ENCODE peak calls at places on chromosomes 11 and 22, in nine cellular contexts. One of them, this sample, is unnamed. For H3K9me3, the result is how much of the 10 kb centered on the place peaks cover.

GRCh38 chr22:44758354-44758969 is 6.1 kb downstream of the ARHGAP8 start:
- DNase-seq in naive thymus-derived CD4-positive, alpha-beta T cell: no peak
- DNase-seq in CD8-positive, alpha-beta T cell: no peak
- DNase-seq in psoas muscle: no peak
- DNase-seq in stomach: no peak
- DNase-seq in endodermal cell: no peak
- DNase-seq in cardiac muscle cell: no peak
- DNase-seq in CD8-positive, alpha-beta memory T cell: no peak
- DNase-seq in left lung: no peak
- DNase-seq in this sample: no peak

GRCh38 chr11:129451524-129451923 is 75.9 kb downstream of the BARX2 start:
- DNase-seq in cardiac muscle cell: peak
- DNase-seq in endodermal cell: no peak
- DNase-seq in CD8-positive, alpha-beta memory T cell: no peak
- DNase-seq in stomach: no peak
- DNase-seq in naive thymus-derived CD4-positive, alpha-beta T cell: no peak
- DNase-seq in CD8-positive, alpha-beta T cell: no peak
- DNase-seq in psoas muscle: no peak
- DNase-seq in left lung: no peak
- DNase-seq in this sample: no peak

GRCh38 chr11:131658414-131658813 is 288.0 kb downstream of the NTM start:
- DNase-seq in left lung: no peak
- DNase-seq in naive thymus-derived CD4-positive, alpha-beta T cell: no peak
- DNase-seq in psoas muscle: no peak
- DNase-seq in stomach: no peak
- DNase-seq in cardiac muscle cell: no peak
- DNase-seq in CD8-positive, alpha-beta T cell: no peak
- DNase-seq in endodermal cell: peak
- DNase-seq in CD8-positive, alpha-beta memory T cell: no peak
- DNase-seq in this sample: no peak

GRCh38 chr11:26583550-26583949 is 11.5 kb upstream of the MUC15 start:
- DNase-seq in left lung: no peak
- DNase-seq in endodermal cell: no peak
- DNase-seq in CD8-positive, alpha-beta memory T cell: no peak
- DNase-seq in cardiac muscle cell: peak
- DNase-seq in naive thymus-derived CD4-positive, alpha-beta T cell: no peak
- DNase-seq in psoas muscle: no peak
- DNase-seq in CD8-positive, alpha-beta T cell: no peak
- DNase-seq in stomach: no peak
- DNase-seq in this sample: no peak

GRCh38 chr22:45863981-45864751 is 112.8 kb downstream of the WNT7B start:
- DNase-seq in endodermal cell: peak
- DNase-seq in CD8-positive, alpha-beta memory T cell: peak
- DNase-seq in left lung: peak
- DNase-seq in cardiac muscle cell: peak
- DNase-seq in stomach: peak
- DNase-seq in CD8-positive, alpha-beta T cell: peak
- DNase-seq in naive thymus-derived CD4-positive, alpha-beta T cell: peak
- DNase-seq in psoas muscle: peak
- DNase-seq in this sample: peak

GRCh38 chr11:34114014-34114413 is 8.6 kb downstream of the NAT10 start:
- DNase-seq in naive thymus-derived CD4-positive, alpha-beta T cell: no peak
- DNase-seq in endodermal cell: no peak
- DNase-seq in left lung: no peak
- DNase-seq in CD8-positive, alpha-beta memory T cell: no peak
- DNase-seq in stomach: no peak
- DNase-seq in psoas muscle: no peak
- DNase-seq in CD8-positive, alpha-beta T cell: no peak
- DNase-seq in cardiac muscle cell: no peak
- DNase-seq in this sample: no peak

GRCh38 chr22:17633217-17633997 is 4.9 kb upstream of the ATP6V1E1 start:
- DNase-seq in stomach: no peak
- DNase-seq in naive thymus-derived CD4-positive, alpha-beta T cell: no peak
- DNase-seq in cardiac muscle cell: no peak
- DNase-seq in CD8-positive, alpha-beta T cell: no peak
- DNase-seq in psoas muscle: no peak
- DNase-seq in left lung: no peak
- DNase-seq in CD8-positive, alpha-beta memory T cell: no peak
- DNase-seq in endodermal cell: peak
- DNase-seq in this sample: no peak

GRCh38 chr11:108115495-108116140 is 5.7 kb upstream of the ACAT1 start:
- DNase-seq in endodermal cell: peak
- DNase-seq in psoas muscle: peak
- DNase-seq in naive thymus-derived CD4-positive, alpha-beta T cell: no peak
- DNase-seq in stomach: peak
- DNase-seq in left lung: no peak
- DNase-seq in CD8-positive, alpha-beta T cell: no peak
- DNase-seq in CD8-positive, alpha-beta memory T cell: no peak
- DNase-seq in cardiac muscle cell: peak
- DNase-seq in this sample: no peak

GRCh38 chr11:67013511-67014045 is 9.4 kb upstream of the SYT12 start:
- DNase-seq in CD8-positive, alpha-beta memory T cell: no peak
- DNase-seq in left lung: no peak
- DNase-seq in endodermal cell: no peak
- DNase-seq in stomach: no peak
- DNase-seq in psoas muscle: no peak
- DNase-seq in naive thymus-derived CD4-positive, alpha-beta T cell: no peak
- DNase-seq in cardiac muscle cell: no peak
- DNase-seq in CD8-positive, alpha-beta T cell: no peak
- DNase-seq in this sample: no peak

GRCh38 chr11:78216021-78216420 is 27.3 kb downstream of the USP35 start:
- DNase-seq in endodermal cell: peak
- DNase-seq in psoas muscle: no peak
- DNase-seq in stomach: no peak
- DNase-seq in naive thymus-derived CD4-positive, alpha-beta T cell: no peak
- DNase-seq in cardiac muscle cell: no peak
- DNase-seq in left lung: no peak
- DNase-seq in CD8-positive, alpha-beta T cell: no peak
- DNase-seq in CD8-positive, alpha-beta memory T cell: no peak
- DNase-seq in this sample: no peak

GRCh38 chr11:95363710-95364109 is 132.7 kb upstream of the SESN3 start:
- DNase-seq in endodermal cell: peak
- DNase-seq in CD8-positive, alpha-beta memory T cell: no peak
- DNase-seq in left lung: no peak
- DNase-seq in CD8-positive, alpha-beta T cell: no peak
- DNase-seq in psoas muscle: no peak
- DNase-seq in stomach: no peak
- DNase-seq in cardiac muscle cell: peak
- DNase-seq in naive thymus-derived CD4-positive, alpha-beta T cell: no peak
- DNase-seq in this sample: no peak

GRCh38 chr11:130216221-130216550 is 56.6 kb downstream of the ST14 start:
- DNase-seq in stomach: peak
- DNase-seq in cardiac muscle cell: no peak
- DNase-seq in naive thymus-derived CD4-positive, alpha-beta T cell: no peak
- DNase-seq in CD8-positive, alpha-beta T cell: no peak
- DNase-seq in psoas muscle: no peak
- DNase-seq in CD8-positive, alpha-beta memory T cell: no peak
- DNase-seq in left lung: no peak
- DNase-seq in endodermal cell: no peak
- DNase-seq in this sample: no peak

GRCh38 chr11:2202071-2202899 is 30.7 kb upstream of the TH start:
- DNase-seq in naive thymus-derived CD4-positive, alpha-beta T cell: no peak
- DNase-seq in stomach: peak
- DNase-seq in endodermal cell: no peak
- DNase-seq in left lung: peak
- DNase-seq in cardiac muscle cell: no peak
- DNase-seq in psoas muscle: peak
- DNase-seq in CD8-positive, alpha-beta T cell: no peak
- DNase-seq in CD8-positive, alpha-beta memory T cell: no peak
- DNase-seq in this sample: no peak

GRCh38 chr11:6269994-6270393 is 10.4 kb downstream of the CCKBR start:
- DNase-seq in endodermal cell: peak
- DNase-seq in stomach: no peak
- DNase-seq in psoas muscle: no peak
- DNase-seq in CD8-positive, alpha-beta T cell: no peak
- DNase-seq in naive thymus-derived CD4-positive, alpha-beta T cell: no peak
- DNase-seq in left lung: peak
- DNase-seq in cardiac muscle cell: no peak
- DNase-seq in CD8-positive, alpha-beta memory T cell: no peak
- DNase-seq in this sample: no peak

GRCh38 chr22:24146190-24146616 is 35.1 kb upstream of the SUSD2 start:
- DNase-seq in psoas muscle: peak
- DNase-seq in CD8-positive, alpha-beta memory T cell: peak
- DNase-seq in left lung: peak
- DNase-seq in CD8-positive, alpha-beta T cell: peak
- DNase-seq in naive thymus-derived CD4-positive, alpha-beta T cell: peak
- DNase-seq in cardiac muscle cell: peak
- DNase-seq in stomach: peak
- DNase-seq in endodermal cell: peak
- DNase-seq in this sample: no peak

GRCh38 chr11:104033561-104033960 is 2.9 kb upstream of the DDI1 start:
- DNase-seq in CD8-positive, alpha-beta memory T cell: no peak
- DNase-seq in cardiac muscle cell: no peak
- DNase-seq in left lung: no peak
- DNase-seq in psoas muscle: no peak
- DNase-seq in CD8-positive, alpha-beta T cell: no peak
- DNase-seq in endodermal cell: no peak
- DNase-seq in naive thymus-derived CD4-positive, alpha-beta T cell: no peak
- DNase-seq in stomach: no peak
- DNase-seq in this sample: no peak

GRCh38 chr11:23423656-23424055 is 563.4 kb upstream of the CCDC179 start:
- DNase-seq in naive thymus-derived CD4-positive, alpha-beta T cell: no peak
- DNase-seq in CD8-positive, alpha-beta memory T cell: no peak
- DNase-seq in CD8-positive, alpha-beta T cell: no peak
- DNase-seq in endodermal cell: no peak
- DNase-seq in left lung: peak
- DNase-seq in psoas muscle: no peak
- DNase-seq in stomach: no peak
- DNase-seq in cardiac muscle cell: no peak
- DNase-seq in this sample: no peak

DNA sequence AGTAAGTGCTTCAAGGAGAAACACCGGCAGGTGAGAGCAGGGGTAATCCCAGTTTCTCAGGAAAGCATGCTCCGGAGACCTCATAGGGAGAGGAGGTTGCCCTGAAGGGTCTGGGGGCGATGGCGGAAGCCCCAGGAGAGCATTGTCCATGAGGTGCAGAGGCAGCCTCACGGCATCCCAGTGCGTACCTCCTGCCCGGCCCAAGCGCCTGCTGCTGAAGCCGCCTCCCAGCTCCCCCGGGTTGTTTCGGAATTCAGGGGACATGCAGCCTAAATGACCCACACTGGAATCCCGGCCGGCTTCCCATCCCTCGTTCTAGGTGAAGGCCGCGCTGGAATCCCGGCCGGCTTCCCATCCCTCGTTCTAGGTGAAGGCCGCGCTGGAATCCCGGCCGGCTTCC is 2.7 kb downstream of the ZBED4 start:
- DNase-seq in CD8-positive, alpha-beta T cell: no peak
- DNase-seq in CD8-positive, alpha-beta memory T cell: no peak
- DNase-seq in cardiac muscle cell: no peak
- DNase-seq in naive thymus-derived CD4-positive, alpha-beta T cell: no peak
- DNase-seq in stomach: no peak
- DNase-seq in endodermal cell: no peak
- DNase-seq in psoas muscle: no peak
- DNase-seq in left lung: no peak
- DNase-seq in this sample: no peak
- H3K9me3 ChIP-seq in CD8-positive, alpha-beta T cell: under half
- H3K9me3 ChIP-seq in CD8-positive, alpha-beta memory T cell: under half
- H3K9me3 ChIP-seq in cardiac muscle cell: under half
- H3K9me3 ChIP-seq in naive thymus-derived CD4-positive, alpha-beta T cell: under half
- H3K9me3 ChIP-seq in stomach: under half
- H3K9me3 ChIP-seq in endodermal cell: under half
- H3K9me3 ChIP-seq in psoas muscle: under half
- H3K9me3 ChIP-seq in left lung: under half
- H3K9me3 ChIP-seq in this sample: under half

GRCh38 chr11:57377098-57377497 is 3.9 kb downstream of the PRG3 start:
- DNase-seq in left lung: no peak
- DNase-seq in naive thymus-derived CD4-positive, alpha-beta T cell: no peak
- DNase-seq in endodermal cell: no peak
- DNase-seq in stomach: no peak
- DNase-seq in psoas muscle: no peak
- DNase-seq in cardiac muscle cell: no peak
- DNase-seq in CD8-positive, alpha-beta memory T cell: no peak
- DNase-seq in CD8-positive, alpha-beta T cell: no peak
- DNase-seq in this sample: no peak
- H3K9me3 ChIP-seq in left lung: under half
- H3K9me3 ChIP-seq in naive thymus-derived CD4-positive, alpha-beta T cell: under half
- H3K9me3 ChIP-seq in endodermal cell: under half
- H3K9me3 ChIP-seq in stomach: under half
- H3K9me3 ChIP-seq in psoas muscle: under half
- H3K9me3 ChIP-seq in cardiac muscle cell: under half
- H3K9me3 ChIP-seq in CD8-positive, alpha-beta memory T cell: under half
- H3K9me3 ChIP-seq in CD8-positive, alpha-beta T cell: under half
- H3K9me3 ChIP-seq in this sample: under half

DNA sequence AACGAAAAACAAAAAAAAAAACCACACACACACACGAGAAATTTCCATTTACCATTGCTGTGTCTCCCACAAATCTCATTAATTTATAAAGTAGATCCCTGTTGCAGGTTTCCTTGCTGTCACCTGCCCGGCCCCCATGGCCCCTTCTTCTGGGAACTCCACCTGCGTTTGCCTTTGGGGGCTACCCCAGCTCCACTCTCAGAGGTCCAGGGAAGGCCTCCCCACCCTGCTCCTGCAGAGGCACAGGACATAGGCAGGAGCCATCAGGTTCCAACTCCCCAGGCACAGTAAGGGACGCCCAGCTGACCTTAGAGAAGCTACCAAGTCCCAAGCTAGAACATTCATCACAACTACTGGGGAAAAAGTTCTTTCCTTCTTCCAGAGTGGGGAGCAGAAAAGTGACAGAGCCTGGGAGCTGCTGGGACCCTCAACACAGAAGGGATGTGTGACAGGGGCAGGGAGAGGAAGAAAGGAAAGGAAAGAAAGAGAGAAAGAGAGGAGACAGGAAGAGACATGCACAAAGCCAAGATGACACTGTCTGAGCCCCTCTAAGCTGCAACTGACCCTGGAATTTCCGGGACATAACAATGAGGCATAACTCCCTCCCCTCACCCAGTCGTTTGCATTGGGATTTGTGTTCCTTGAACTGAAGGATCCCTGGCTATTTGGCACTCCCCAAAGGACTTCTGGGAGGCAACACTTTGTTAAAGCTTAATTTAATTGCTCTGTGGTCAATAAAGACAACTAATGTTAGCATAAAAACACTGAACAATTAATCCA is 175.7 kb downstream of the SHANK2 start:
- DNase-seq in cardiac muscle cell: no peak
- DNase-seq in psoas muscle: no peak
- DNase-seq in CD8-positive, alpha-beta memory T cell: no peak
- DNase-seq in stomach: no peak
- DNase-seq in naive thymus-derived CD4-positive, alpha-beta T cell: no peak
- DNase-seq in endodermal cell: no peak
- DNase-seq in CD8-positive, alpha-beta T cell: no peak
- DNase-seq in left lung: no peak
- DNase-seq in this sample: no peak
- H3K9me3 ChIP-seq in cardiac muscle cell: under half
- H3K9me3 ChIP-seq in psoas muscle: under half
- H3K9me3 ChIP-seq in CD8-positive, alpha-beta memory T cell: under half
- H3K9me3 ChIP-seq in stomach: under half
- H3K9me3 ChIP-seq in naive thymus-derived CD4-positive, alpha-beta T cell: under half
- H3K9me3 ChIP-seq in endodermal cell: under half
- H3K9me3 ChIP-seq in CD8-positive, alpha-beta T cell: under half
- H3K9me3 ChIP-seq in left lung: under half
- H3K9me3 ChIP-seq in this sample: under half

GRCh38 chr11:74860743-74861142 is 88.1 kb downstream of the XRRA1 start:
- DNase-seq in naive thymus-derived CD4-positive, alpha-beta T cell: no peak
- DNase-seq in CD8-positive, alpha-beta memory T cell: no peak
- DNase-seq in cardiac muscle cell: no peak
- DNase-seq in left lung: no peak
- DNase-seq in endodermal cell: no peak
- DNase-seq in CD8-positive, alpha-beta T cell: no peak
- DNase-seq in psoas muscle: no peak
- DNase-seq in stomach: no peak
- DNase-seq in this sample: no peak

GRCh38 chr11:74866557-74866956 is 82.3 kb downstream of the XRRA1 start:
- DNase-seq in psoas muscle: no peak
- DNase-seq in CD8-positive, alpha-beta T cell: no peak
- DNase-seq in CD8-positive, alpha-beta memory T cell: no peak
- DNase-seq in stomach: no peak
- DNase-seq in cardiac muscle cell: no peak
- DNase-seq in endodermal cell: no peak
- DNase-seq in left lung: no peak
- DNase-seq in naive thymus-derived CD4-positive, alpha-beta T cell: no peak
- DNase-seq in this sample: no peak

GRCh38 chr11:74863410-74863809 is 85.5 kb downstream of the XRRA1 start:
- DNase-seq in stomach: no peak
- DNase-seq in CD8-positive, alpha-beta T cell: no peak
- DNase-seq in endodermal cell: no peak
- DNase-seq in CD8-positive, alpha-beta memory T cell: no peak
- DNase-seq in naive thymus-derived CD4-positive, alpha-beta T cell: no peak
- DNase-seq in cardiac muscle cell: no peak
- DNase-seq in left lung: no peak
- DNase-seq in psoas muscle: no peak
- DNase-seq in this sample: no peak
- H3K9me3 ChIP-seq in stomach: half or more
- H3K9me3 ChIP-seq in CD8-positive, alpha-beta T cell: under half
- H3K9me3 ChIP-seq in endodermal cell: half or more
- H3K9me3 ChIP-seq in CD8-positive, alpha-beta memory T cell: under half
- H3K9me3 ChIP-seq in naive thymus-derived CD4-positive, alpha-beta T cell: under half
- H3K9me3 ChIP-seq in cardiac muscle cell: under half
- H3K9me3 ChIP-seq in left lung: half or more
- H3K9me3 ChIP-seq in psoas muscle: under half
- H3K9me3 ChIP-seq in this sample: under half